ENCODE peak calls at places on chromosomes 6 and 20, in four cellular contexts. N, U, T and C are unnamed samples.
A peak's percentile ranks its signal among the peaks of the same experiment; 100 is the strongest.

GRCh38 chr6:160030103-160030502 is 61.2 kb downstream of the IGF2R start:
- DNase-seq in T (no peak), N (peak; percentile 96), U (peak; percentile 91), C (no peak)

GRCh38 chr20:19628570-19629134 is 129.4 kb upstream of the RIN2 start:
- DNase-seq in U (no peak), N (peak; percentile 32), T (peak; percentile 60), C (peak; percentile 56)

GRCh38 chr6:166752928-166753721 is 126.1 kb upstream of the RPS6KA2 start:
- DNase-seq in T (no peak), U (no peak), N (no peak), C (no peak)

GRCh38 chr6:72665599-72665998 is 43.7 kb downstream of the KCNQ5 start:
- DNase-seq in U (no peak), T (no peak), N (no peak), C (no peak)

GRCh38 chr6:44275749-44276648 is 5.7 kb downstream of the TMEM151B start:
- DNase-seq in U (no peak), N (no peak), T (no peak), C (no peak)

GRCh38 chr6:105174512-105174911 is 5.3 kb downstream of the POPDC3 start:
- DNase-seq in T (no peak), U (no peak), N (peak; percentile 91), C (no peak)

GRCh38 chr20:63009044-63009961 is 2.5 kb upstream of the BHLHE23 start:
- DNase-seq in N (no peak), T (peak; percentile 72), U (peak; percentile 88), C (peak; percentile 67)

GRCh38 chr20:62048821-62049291 is 16.8 kb downstream of the TAF4 start:
- DNase-seq in T (no peak), N (no peak), U (peak; percentile 56), C (no peak)

GRCh38 chr6:49664817-49665216 is 28.2 kb upstream of the RHAG start:
- DNase-seq in N (no peak), U (no peak), T (no peak), C (no peak)

GRCh38 chr6:84074988-84075781 is 41.6 kb downstream of the MRAP2 start:
- DNase-seq in N (no peak), U (no peak), T (no peak), C (peak; percentile 1)

GRCh38 chr6:157323114-157323923 is at the start of gene TMEM242:
- DNase-seq in N (peak; percentile 91), U (peak; percentile 95), T (peak; percentile 89), C (peak; percentile 80)

GRCh38 chr6:118665011-118665410 is 13.6 kb upstream of the CEP85L start:
- DNase-seq in T (no peak), U (no peak), N (no peak), C (no peak)

GRCh38 chr6:166775180-166775922 is 148.3 kb upstream of the RPS6KA2 start:
- DNase-seq in U (peak; percentile 67), T (peak; percentile 59), N (peak; percentile 34), C (peak; percentile 53)

GRCh38 chr6:4402477-4402976 is 267.2 kb upstream of the ECI2 start:
- DNase-seq in U (no peak), T (no peak), N (peak; percentile 86), C (peak; percentile 66)

GRCh38 chr6:101348816-101349215 is 44.7 kb upstream of the GRIK2 start:
- DNase-seq in N (no peak), T (no peak), U (no peak), C (no peak)